ENCODE peak calls at places on chromosomes 2 and 18, in seven cellular contexts. One of them, this sample, is unnamed.
A peak's percentile ranks its signal among the peaks of the same experiment; 100 is the strongest.

GRCh38 chr2:197940346-197940745 is 136.0 kb downstream of the PLCL1 start:
- DNase-seq in A549: no peak
- DNase-seq in left lung: no peak
- DNase-seq in lower lobe of right lung: no peak
- DNase-seq in spleen: no peak
- DNase-seq in lower leg skin: no peak
- DNase-seq in stomach: no peak
- DNase-seq in this sample: no peak

GRCh38 chr2:140539506-140539905 is 1591.3 kb downstream of the LRP1B start:
- DNase-seq in A549: no peak
- DNase-seq in left lung: no peak
- DNase-seq in spleen: no peak
- DNase-seq in lower lobe of right lung: no peak
- DNase-seq in stomach: no peak
- DNase-seq in lower leg skin: no peak
- DNase-seq in this sample: no peak

GRCh38 chr2:239687441-239687840 is 286.6 kb upstream of the HDAC4 start:
- DNase-seq in spleen: peak; percentile 24
- DNase-seq in lower leg skin: no peak
- DNase-seq in stomach: peak; percentile 1
- DNase-seq in A549: no peak
- DNase-seq in lower lobe of right lung: no peak
- DNase-seq in left lung: no peak
- DNase-seq in this sample: no peak

GRCh38 chr2:172096661-172097547 is 5.8 kb downstream of the DLX2 start:
- DNase-seq in A549: no peak
- DNase-seq in spleen: no peak
- DNase-seq in lower lobe of right lung: no peak
- DNase-seq in lower leg skin: no peak
- DNase-seq in left lung: no peak
- DNase-seq in stomach: no peak
- DNase-seq in this sample: no peak

GRCh38 chr18:74196220-74197119 is 48.1 kb downstream of the TIMM21 start:
- DNase-seq in A549: peak; percentile 65
- DNase-seq in lower lobe of right lung: no peak
- DNase-seq in left lung: no peak
- DNase-seq in stomach: peak; percentile 54
- DNase-seq in spleen: no peak
- DNase-seq in lower leg skin: peak; percentile 29
- DNase-seq in this sample: no peak

GRCh38 chr18:54815086-54815485 is 13.2 kb upstream of the RAB27B start:
- DNase-seq in lower lobe of right lung: no peak
- DNase-seq in left lung: no peak
- DNase-seq in spleen: no peak
- DNase-seq in A549: no peak
- DNase-seq in lower leg skin: no peak
- DNase-seq in stomach: no peak
- DNase-seq in this sample: no peak

GRCh38 chr2:32947484-32948143 is 861 bp downstream of the LTBP1 start:
- DNase-seq in lower lobe of right lung: no peak
- DNase-seq in stomach: peak; percentile 45
- DNase-seq in spleen: peak; percentile 79
- DNase-seq in A549: peak; percentile 78
- DNase-seq in lower leg skin: no peak
- DNase-seq in left lung: peak; percentile 84
- DNase-seq in this sample: no peak

GRCh38 chr2:239175181-239175580 is 225.6 kb downstream of the HDAC4 start:
- DNase-seq in lower leg skin: no peak
- DNase-seq in spleen: peak; percentile 53
- DNase-seq in lower lobe of right lung: no peak
- DNase-seq in left lung: no peak
- DNase-seq in stomach: no peak
- DNase-seq in A549: no peak
- DNase-seq in this sample: no peak

GRCh38 chr2:170276056-170276455 is 98.1 kb downstream of the MYO3B start:
- DNase-seq in left lung: no peak
- DNase-seq in stomach: no peak
- DNase-seq in lower leg skin: no peak
- DNase-seq in lower lobe of right lung: no peak
- DNase-seq in A549: no peak
- DNase-seq in spleen: no peak
- DNase-seq in this sample: no peak

GRCh38 chr2:232913903-232914302 is 43.8 kb downstream of the SNORC start:
- DNase-seq in spleen: no peak
- DNase-seq in lower leg skin: no peak
- DNase-seq in left lung: no peak
- DNase-seq in A549: no peak
- DNase-seq in lower lobe of right lung: no peak
- DNase-seq in stomach: no peak
- DNase-seq in this sample: no peak

GRCh38 chr2:1773883-1774282 is 29.6 kb upstream of the PXDN start:
- DNase-seq in stomach: peak; percentile 5
- DNase-seq in left lung: no peak
- DNase-seq in lower leg skin: no peak
- DNase-seq in spleen: no peak
- DNase-seq in lower lobe of right lung: peak; percentile 3
- DNase-seq in A549: no peak
- DNase-seq in this sample: no peak

GRCh38 chr18:23825978-23826405 is 136.7 kb downstream of the LAMA3 start:
- DNase-seq in lower leg skin: peak; percentile 91
- DNase-seq in spleen: no peak
- DNase-seq in lower lobe of right lung: no peak
- DNase-seq in A549: no peak
- DNase-seq in left lung: no peak
- DNase-seq in stomach: no peak
- DNase-seq in this sample: no peak

GRCh38 chr18:73669299-73669698 is 478.3 kb downstream of the FBXO15 start:
- DNase-seq in left lung: no peak
- DNase-seq in spleen: no peak
- DNase-seq in lower lobe of right lung: no peak
- DNase-seq in lower leg skin: no peak
- DNase-seq in stomach: no peak
- DNase-seq in A549: no peak
- DNase-seq in this sample: no peak

GRCh38 chr2:180980943-180981898 is 816 bp downstream of the UBE2E3 start:
- DNase-seq in lower leg skin: no peak
- DNase-seq in A549: peak; percentile 18
- DNase-seq in stomach: peak; percentile 33
- DNase-seq in lower lobe of right lung: peak; percentile 48
- DNase-seq in spleen: peak; percentile 86
- DNase-seq in left lung: peak; percentile 85
- DNase-seq in this sample: no peak

GRCh38 chr2:205133544-205133943 is 548.8 kb upstream of the NRP2 start:
- DNase-seq in A549: no peak
- DNase-seq in lower leg skin: no peak
- DNase-seq in stomach: no peak
- DNase-seq in left lung: no peak
- DNase-seq in spleen: no peak
- DNase-seq in lower lobe of right lung: no peak
- DNase-seq in this sample: no peak

GRCh38 chr2:65436169-65436824 is 3.9 kb upstream of the SPRED2 start:
- DNase-seq in stomach: peak; percentile 89
- DNase-seq in A549: peak; percentile 84
- DNase-seq in lower lobe of right lung: peak; percentile 93
- DNase-seq in left lung: peak; percentile 96
- DNase-seq in lower leg skin: peak; percentile 83
- DNase-seq in spleen: peak; percentile 92
- DNase-seq in this sample: peak; percentile 55

GRCh38 chr2:184113691-184114403 is 484.5 kb upstream of the ZNF804A start:
- DNase-seq in left lung: no peak
- DNase-seq in lower leg skin: no peak
- DNase-seq in stomach: no peak
- DNase-seq in A549: no peak
- DNase-seq in spleen: no peak
- DNase-seq in lower lobe of right lung: no peak
- DNase-seq in this sample: no peak

GRCh38 chr2:201779996-201780673 is 598 bp downstream of the ALS2 start:
- DNase-seq in stomach: no peak
- DNase-seq in spleen: no peak
- DNase-seq in lower leg skin: peak; percentile 22
- DNase-seq in lower lobe of right lung: no peak
- DNase-seq in left lung: no peak
- DNase-seq in A549: peak; percentile 6
- DNase-seq in this sample: no peak

GRCh38 chr2:38146302-38146916 is 70.5 kb upstream of the CYP1B1 start:
- DNase-seq in lower leg skin: no peak
- DNase-seq in spleen: no peak
- DNase-seq in A549: peak; percentile 65
- DNase-seq in left lung: peak; percentile 78
- DNase-seq in stomach: no peak
- DNase-seq in lower lobe of right lung: peak; percentile 59
- DNase-seq in this sample: no peak

GRCh38 chr18:78855188-78855587 is 124.4 kb upstream of the SALL3 start:
- DNase-seq in spleen: no peak
- DNase-seq in left lung: no peak
- DNase-seq in lower leg skin: no peak
- DNase-seq in A549: no peak
- DNase-seq in stomach: no peak
- DNase-seq in lower lobe of right lung: no peak
- DNase-seq in this sample: no peak

GRCh38 chr2:223027442-223027841 is 24.5 kb upstream of the KCNE4 start:
- DNase-seq in lower lobe of right lung: no peak
- DNase-seq in left lung: no peak
- DNase-seq in A549: peak; percentile 51
- DNase-seq in lower leg skin: no peak
- DNase-seq in stomach: peak; percentile 38
- DNase-seq in spleen: no peak
- DNase-seq in this sample: no peak

GRCh38 chr2:232876071-232876977 is 6.3 kb downstream of the SNORC start:
- DNase-seq in lower lobe of right lung: no peak
- DNase-seq in stomach: peak; percentile 44
- DNase-seq in spleen: no peak
- DNase-seq in A549: peak; percentile 72
- DNase-seq in left lung: no peak
- DNase-seq in lower leg skin: no peak
- DNase-seq in this sample: no peak

GRCh38 chr2:14632133-14632936 is at the start of gene LRATD1:
- DNase-seq in stomach: peak; percentile 94
- DNase-seq in lower leg skin: peak; percentile 83
- DNase-seq in A549: peak; percentile 53
- DNase-seq in lower lobe of right lung: peak; percentile 87
- DNase-seq in spleen: peak; percentile 73
- DNase-seq in left lung: peak; percentile 93
- DNase-seq in this sample: peak; percentile 2

GRCh38 chr2:14634223-14634884 is 1.8 kb downstream of the LRATD1 start:
- DNase-seq in left lung: peak; percentile 92
- DNase-seq in spleen: peak; percentile 72
- DNase-seq in lower leg skin: peak; percentile 73
- DNase-seq in A549: peak; percentile 79
- DNase-seq in stomach: peak; percentile 93
- DNase-seq in lower lobe of right lung: peak; percentile 90
- DNase-seq in this sample: no peak

GRCh38 chr2:14633031-14633430 is 514 bp downstream of the LRATD1 start:
- DNase-seq in left lung: peak; percentile 66
- DNase-seq in spleen: no peak
- DNase-seq in lower leg skin: no peak
- DNase-seq in A549: no peak
- DNase-seq in lower lobe of right lung: peak; percentile 44
- DNase-seq in stomach: peak; percentile 30
- DNase-seq in this sample: no peak

GRCh38 chr2:14633451-14634211 is 1.1 kb downstream of the LRATD1 start:
- DNase-seq in A549: no peak
- DNase-seq in spleen: no peak
- DNase-seq in stomach: no peak
- DNase-seq in lower leg skin: peak; percentile 19
- DNase-seq in left lung: peak; percentile 76
- DNase-seq in lower lobe of right lung: peak; percentile 47
- DNase-seq in this sample: no peak

GRCh38 chr2:14631676-14632075 is 841 bp upstream of the LRATD1 start:
- DNase-seq in stomach: no peak
- DNase-seq in lower lobe of right lung: no peak
- DNase-seq in left lung: no peak
- DNase-seq in spleen: no peak
- DNase-seq in A549: no peak
- DNase-seq in lower leg skin: no peak
- DNase-seq in this sample: no peak
- H3K4me3 ChIP-seq in stomach: peak overlapping the region; percentile 59
- H3K4me3 ChIP-seq in lower lobe of right lung: no peak overlapping the region
- H3K4me3 ChIP-seq in left lung: no peak overlapping the region
- H3K4me3 ChIP-seq in spleen: peak overlapping the region; percentile 41
- H3K4me3 ChIP-seq in A549: no peak overlapping the region
- H3K4me3 ChIP-seq in lower leg skin: no peak overlapping the region
- H3K4me3 ChIP-seq in this sample: peak overlapping the region; percentile 49

GRCh38 chr2:84995826-84996225 is 24.9 kb downstream of the KCMF1 start:
- DNase-seq in lower lobe of right lung: no peak
- DNase-seq in lower leg skin: no peak
- DNase-seq in A549: no peak
- DNase-seq in left lung: no peak
- DNase-seq in stomach: no peak
- DNase-seq in spleen: no peak
- DNase-seq in this sample: no peak
- TF ChIP-seq CTCF in lower lobe of right lung: no peak
- TF ChIP-seq CTCF in lower leg skin: no peak
- TF ChIP-seq CTCF in A549: no peak
- TF ChIP-seq CTCF in left lung: no peak
- TF ChIP-seq CTCF in stomach: no peak
- TF ChIP-seq CTCF in spleen: no peak
- TF ChIP-seq CTCF in this sample: no peak

DNA sequence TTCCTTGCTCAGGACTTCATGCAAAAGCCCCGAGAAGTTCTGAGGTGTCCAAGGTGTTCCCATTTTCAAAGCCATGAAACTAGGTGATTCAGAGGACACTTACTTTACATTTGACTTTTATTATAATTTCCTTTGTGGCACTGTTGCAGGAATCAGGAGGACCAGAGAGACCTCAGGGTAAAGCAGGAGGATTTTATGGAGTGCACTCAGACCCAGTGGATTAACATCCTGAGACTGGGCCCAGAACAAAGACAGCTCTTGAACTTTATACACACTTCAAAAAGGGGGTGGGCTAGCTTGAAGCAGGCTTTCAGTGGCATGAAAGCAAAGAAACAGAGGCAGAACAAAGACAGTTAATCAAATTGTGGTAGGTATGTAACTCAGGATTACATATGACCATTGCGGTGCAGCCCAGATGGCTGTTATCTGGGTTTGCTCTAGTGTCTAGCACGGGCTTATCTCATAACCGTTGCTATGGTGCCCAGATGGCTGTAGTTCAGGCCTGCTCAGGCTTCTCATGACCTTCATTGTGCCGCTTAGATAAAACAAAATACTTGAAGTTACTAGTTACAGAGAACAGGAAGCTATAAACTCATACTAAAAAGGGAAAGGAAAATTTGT is 39.4 kb downstream of the TMEM182 start:
- DNase-seq in lower lobe of right lung: no peak
- DNase-seq in left lung: no peak
- DNase-seq in lower leg skin: no peak
- DNase-seq in A549: peak; percentile 82
- DNase-seq in stomach: no peak
- DNase-seq in spleen: no peak
- DNase-seq in this sample: no peak
- H3K4me3 ChIP-seq in lower lobe of right lung: no peak overlapping the region
- H3K4me3 ChIP-seq in left lung: no peak overlapping the region
- H3K4me3 ChIP-seq in lower leg skin: no peak overlapping the region
- H3K4me3 ChIP-seq in A549: no peak overlapping the region
- H3K4me3 ChIP-seq in stomach: no peak overlapping the region
- H3K4me3 ChIP-seq in spleen: no peak overlapping the region
- H3K4me3 ChIP-seq in this sample: no peak overlapping the region

DNA sequence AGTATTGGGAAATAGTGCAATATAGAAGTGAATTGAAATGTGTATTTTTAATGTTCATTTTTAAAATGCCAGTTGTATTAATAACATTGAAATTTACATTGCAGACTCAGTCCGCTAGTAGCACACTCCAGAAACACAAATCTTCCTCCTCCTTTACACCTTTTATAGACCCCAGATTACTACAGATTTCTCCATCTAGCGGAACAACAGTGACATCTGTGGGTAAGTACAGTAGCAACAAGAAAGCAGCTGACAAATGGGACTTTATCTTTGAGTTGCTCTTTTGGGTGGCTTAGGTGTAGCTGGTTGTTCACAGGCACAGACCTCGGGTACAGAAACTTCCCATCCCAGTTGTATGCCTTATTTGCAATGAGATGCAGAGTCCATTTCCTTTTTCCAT is 118.2 kb upstream of the IL1R2 start:
- DNase-seq in A549: peak; percentile 28
- DNase-seq in stomach: no peak
- DNase-seq in spleen: no peak
- DNase-seq in left lung: no peak
- DNase-seq in lower leg skin: no peak
- DNase-seq in lower lobe of right lung: no peak
- DNase-seq in this sample: no peak
- TF ChIP-seq CTCF in A549: peak; percentile 45
- TF ChIP-seq CTCF in stomach: no peak
- TF ChIP-seq CTCF in spleen: no peak
- TF ChIP-seq CTCF in left lung: no peak
- TF ChIP-seq CTCF in lower leg skin: no peak
- TF ChIP-seq CTCF in lower lobe of right lung: no peak
- TF ChIP-seq CTCF in this sample: no peak